ENCODE peak calls at places on chromosomes 2 and 18, in nine cellular contexts. M, B, P, Y, O, G, N, V and F are unnamed samples.

GRCh38 chr2:118846667-118847446 is 591 bp downstream of the EN1 start:
- DNase-seq in O (peak), Y (no peak), V (no peak), N (no peak), M (no peak), P (no peak), G (no peak), B (no peak), F (no peak)

GRCh38 chr2:192775461-192776262 is 580.9 kb upstream of the TMEFF2 start:
- DNase-seq in M (no peak), G (no peak), B (no peak), P (no peak), V (no peak), Y (no peak), O (no peak), N (no peak), F (no peak)

GRCh38 chr18:5964996-5965395 is 69.7 kb upstream of the TMEM200C start:
- DNase-seq in M (no peak), N (no peak), P (no peak), B (no peak), G (no peak), Y (no peak), V (no peak), O (no peak), F (no peak)

GRCh38 chr2:127611076-127611925 is 34.7 kb upstream of the GPR17 start:
- DNase-seq in N (no peak), V (peak), B (no peak), G (peak), M (peak), P (no peak), Y (no peak), O (no peak), F (peak)

GRCh38 chr2:197353393-197354168 is 43.0 kb upstream of the ANKRD44 start:
- DNase-seq in M (no peak), Y (no peak), B (no peak), G (no peak), O (no peak), V (no peak), P (no peak), N (no peak), F (no peak)

GRCh38 chr2:63862802-63863201 is 21.1 kb downstream of the UGP2 start:
- DNase-seq in P (peak), V (no peak), B (no peak), M (no peak), N (no peak), Y (peak), O (peak), G (no peak), F (no peak)

GRCh38 chr18:49911414-49911813 is 98.1 kb upstream of the ACAA2 start:
- DNase-seq in M (no peak), G (no peak), Y (peak), O (no peak), V (no peak), P (no peak), N (no peak), B (no peak), F (no peak)

GRCh38 chr2:189542145-189542882 is 38.3 kb downstream of the SLC40A1 start:
- DNase-seq in B (no peak), P (no peak), Y (peak), G (no peak), V (peak), M (peak), N (no peak), O (no peak), F (peak)

GRCh38 chr2:179140546-179140945 is 90.6 kb upstream of the CCDC141 start:
- DNase-seq in M (no peak), V (no peak), P (no peak), B (no peak), O (no peak), G (no peak), N (no peak), Y (no peak), F (no peak)

GRCh38 chr2:44674473-44675299 is 266.8 kb upstream of the SIX3 start:
- DNase-seq in N (no peak), Y (no peak), O (no peak), P (no peak), V (no peak), G (no peak), B (no peak), M (no peak), F (no peak)

GRCh38 chr2:232013701-232014353 is 52.3 kb downstream of the DIS3L2 start:
- DNase-seq in V (no peak), Y (no peak), G (no peak), B (peak), O (no peak), N (no peak), P (no peak), M (no peak), F (no peak)

GRCh38 chr2:58107803-58108710 is 61.5 kb downstream of the VRK2 start:
- DNase-seq in N (no peak), G (no peak), B (no peak), P (peak), V (no peak), M (no peak), Y (no peak), O (peak), F (no peak)

GRCh38 chr2:142104134-142104758 is 26.6 kb downstream of the LRP1B start:
- DNase-seq in O (no peak), N (no peak), B (no peak), V (no peak), P (no peak), M (no peak), Y (no peak), G (no peak), F (no peak)

GRCh38 chr2:38274286-38275276 is 102.5 kb downstream of the ATL2 start:
- DNase-seq in P (peak), G (no peak), M (peak), Y (peak), O (peak), N (no peak), B (peak), V (no peak), F (no peak)

GRCh38 chr2:41736105-41736567 is 311.7 kb upstream of the PKDCC start:
- DNase-seq in Y (no peak), O (no peak), V (no peak), G (no peak), P (no peak), N (no peak), M (no peak), B (peak), F (no peak)

GRCh38 chr2:236338495-236339184 is 74.4 kb upstream of the ASB18 start:
- DNase-seq in M (no peak), O (no peak), B (no peak), P (no peak), N (no peak), Y (no peak), V (no peak), G (no peak), F (no peak)

GRCh38 chr2:96099861-96100798 is 16.2 kb downstream of the ADRA2B start:
- DNase-seq in P (no peak), M (peak), N (no peak), B (no peak), Y (no peak), O (no peak), G (peak), V (peak), F (peak)

GRCh38 chr2:210527286-210527685 is 29.1 kb upstream of the CPS1 start:
- DNase-seq in V (no peak), M (no peak), P (no peak), Y (no peak), B (no peak), G (no peak), O (no peak), N (no peak), F (no peak)

GRCh38 chr2:141015339-141016047 is 1115.3 kb downstream of the LRP1B start:
- DNase-seq in G (no peak), N (no peak), B (no peak), V (no peak), P (no peak), O (no peak), Y (no peak), M (peak), F (no peak)

GRCh38 chr2:145835665-145836064 is 1315.7 kb upstream of the ZEB2 start:
- DNase-seq in V (no peak), P (no peak), B (no peak), M (no peak), O (no peak), Y (no peak), G (no peak), N (no peak), F (no peak)

GRCh38 chr2:209380278-209380677 is 43.6 kb upstream of the MAP2 start:
- DNase-seq in Y (no peak), N (no peak), M (no peak), G (no peak), B (peak), O (no peak), V (no peak), P (no peak), F (no peak)

GRCh38 chr18:54775686-54776085 is 52.6 kb upstream of the RAB27B start:
- DNase-seq in P (peak), B (no peak), G (no peak), V (no peak), Y (no peak), N (no peak), O (peak), M (no peak), F (no peak)

GRCh38 chr2:453132-453531 is 165.2 kb upstream of the ALKAL2 start:
- DNase-seq in M (no peak), V (no peak), O (no peak), B (no peak), Y (no peak), G (no peak), P (no peak), N (no peak), F (no peak)

GRCh38 chr18:67273288-67273687 is 243.2 kb downstream of the DSEL start:
- DNase-seq in G (no peak), P (no peak), O (no peak), Y (no peak), N (no peak), V (no peak), B (no peak), M (no peak), F (no peak)

GRCh38 chr2:191366199-191366598 is 121.0 kb downstream of the MYO1B start:
- DNase-seq in Y (no peak), G (no peak), B (no peak), V (no peak), M (no peak), O (no peak), P (no peak), N (no peak), F (no peak)

GRCh38 chr2:70596293-70596692 is 42.7 kb upstream of the TGFA start:
- DNase-seq in M (no peak), P (peak), N (no peak), G (no peak), O (peak), V (no peak), B (no peak), Y (no peak), F (no peak)

GRCh38 chr2:191030521-191031154 is 16.7 kb upstream of the STAT1 start:
- DNase-seq in G (no peak), Y (peak), B (no peak), V (no peak), N (no peak), O (peak), P (no peak), M (peak), F (no peak)

GRCh38 chr2:38498039-38498438 is 104.7 kb downstream of the HNRNPLL start:
- DNase-seq in V (no peak), Y (peak), P (no peak), M (no peak), O (no peak), B (no peak), N (no peak), G (no peak), F (no peak)

GRCh38 chr2:113962692-113963480 is 73.0 kb downstream of the ACTR3 start:
- DNase-seq in G (no peak), N (no peak), M (no peak), V (no peak), Y (no peak), B (no peak), P (no peak), O (no peak), F (no peak)
- TF ChIP-seq POLR2A in G (no peak), N (no peak), M (no peak), V (no peak), Y (no peak), B (no peak), P (no peak), O (no peak), F (no peak)

DNA sequence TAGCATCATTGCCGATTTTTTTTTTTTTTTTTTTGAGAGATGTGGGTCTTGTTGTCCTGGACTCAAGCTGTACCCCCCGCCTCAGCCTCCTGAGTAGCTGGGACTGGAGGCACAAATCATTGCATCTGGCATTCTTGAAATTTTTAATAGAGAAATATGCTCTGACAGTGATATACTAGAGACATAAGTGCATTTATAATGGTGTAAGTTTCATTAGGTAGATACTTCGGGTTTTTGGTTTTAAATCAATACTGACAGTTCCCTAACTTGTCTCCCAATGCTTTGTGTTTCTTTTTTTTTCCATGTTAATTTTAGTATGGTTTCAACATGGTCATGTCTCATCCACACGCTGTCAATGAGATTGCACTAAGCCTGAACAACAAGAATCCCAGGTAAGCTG is 138.7 kb downstream of the PRPF40A start:
- DNase-seq in P (no peak), Y (no peak), O (no peak), N (no peak), V (no peak), G (no peak), B (no peak), M (no peak), F (no peak)
- H3K4me3 ChIP-seq in P (no peak), Y (no peak), O (no peak), N (no peak), V (no peak), G (no peak), B (no peak), M (no peak), F (no peak)

GRCh38 chr2:74472086-74472944 is at the start of gene MRPL53:
- DNase-seq in Y (peak), V (peak), G (peak), O (peak), N (peak), P (peak), B (peak), M (peak), F (peak)
- TF ChIP-seq POLR2A in Y (peak), V (peak), G (peak), O (peak), N (peak), P (peak), B (peak), M (peak), F (peak)

GRCh38 chr18:48876590-48876989 is 74.2 kb downstream of the SMAD7 start:
- DNase-seq in Y (no peak), B (no peak), N (no peak), O (no peak), M (no peak), G (peak), P (no peak), V (no peak), F (no peak)

GRCh38 chr18:48877941-48878340 is 72.8 kb downstream of the SMAD7 start:
- DNase-seq in Y (no peak), B (no peak), G (peak), P (no peak), O (no peak), M (no peak), N (no peak), V (no peak), F (no peak)

GRCh38 chr18:48875942-48876511 is 74.7 kb downstream of the SMAD7 start:
- DNase-seq in P (no peak), N (no peak), M (no peak), V (no peak), Y (peak), O (peak), G (peak), B (no peak), F (peak)

GRCh38 chr18:48879008-48879431 is 71.7 kb downstream of the SMAD7 start:
- DNase-seq in V (no peak), N (no peak), G (peak), M (no peak), B (no peak), Y (no peak), O (no peak), P (no peak), F (no peak)

GRCh38 chr18:48878471-48878870 is 72.3 kb downstream of the SMAD7 start:
- DNase-seq in V (no peak), Y (peak), M (no peak), G (peak), B (no peak), P (no peak), N (no peak), O (no peak), F (no peak)
- H3K4me3 ChIP-seq in V (no peak), Y (peak), M (no peak), G (no peak), B (no peak), P (no peak), N (no peak), O (no peak), F (no peak)

DNA sequence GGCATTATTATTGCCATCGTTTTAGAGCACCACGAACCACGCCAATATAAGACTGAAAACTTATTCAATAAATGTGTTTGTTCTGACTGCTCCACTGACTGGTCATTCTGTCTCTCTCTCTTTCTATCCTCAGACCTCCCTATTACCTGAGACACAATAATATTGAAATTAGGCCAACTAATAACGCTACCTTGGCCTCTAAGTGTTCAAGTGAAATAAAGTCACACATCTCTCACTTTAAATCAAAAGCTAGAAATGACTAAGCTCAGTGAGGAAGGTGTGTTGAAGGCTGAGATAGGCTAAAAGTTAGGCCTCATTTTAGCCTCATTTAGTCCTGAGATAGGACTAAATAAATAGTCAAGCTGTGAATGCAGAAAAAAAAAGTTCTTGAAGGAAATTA is 38.8 kb downstream of the G6PC2 start:
- DNase-seq in B (no peak), G (no peak), O (no peak), N (no peak), M (no peak), P (no peak), V (no peak), Y (no peak), F (no peak)
- TF ChIP-seq POLR2A in B (no peak), G (no peak), O (no peak), N (no peak), M (no peak), P (no peak), V (no peak), Y (no peak), F (no peak)

GRCh38 chr2:109348190-109348589 is 219.2 kb downstream of the SH3RF3 start:
- DNase-seq in O (no peak), G (no peak), M (no peak), Y (no peak), N (no peak), B (no peak), P (no peak), V (no peak), F (no peak)
- H3K4me3 ChIP-seq in O (no peak), G (no peak), M (no peak), Y (no peak), N (no peak), B (no peak), P (no peak), V (no peak), F (no peak)

GRCh38 chr2:1588051-1588993 is 156.0 kb downstream of the PXDN start:
- DNase-seq in P (no peak), B (no peak), Y (no peak), G (no peak), M (no peak), V (no peak), O (no peak), N (no peak), F (no peak)
- TF ChIP-seq POLR2A in P (no peak), B (no peak), Y (no peak), G (no peak), M (no peak), V (no peak), O (no peak), N (no peak), F (no peak)

GRCh38 chr2:195343942-195344530 is 313.0 kb upstream of the SLC39A10 start:
- DNase-seq in G (no peak), M (no peak), O (no peak), P (no peak), B (no peak), V (no peak), Y (no peak), N (no peak), F (no peak)
- H3K4me3 ChIP-seq in G (no peak), M (no peak), O (no peak), P (no peak), B (no peak), V (no peak), Y (no peak), N (no peak), F (no peak)